ENCODE peak calls at places on chromosome 7, in nine cellular contexts. S, C, U, R, H, D, V, G and I are unnamed samples.

GRCh38 chr7:91864070-91864469 is 16.4 kb downstream of the MTERF1 start:
- DNase-seq in R (no peak), H (no peak), U (no peak), G (no peak), V (no peak), S (no peak), C (no peak), D (no peak), I (no peak)

GRCh38 chr7:36969376-36969775 is 245.1 kb upstream of the AOAH start:
- DNase-seq in U (no peak), V (no peak), C (no peak), S (no peak), H (no peak), R (no peak), D (no peak), G (no peak), I (no peak)

GRCh38 chr7:92794846-92795245 is 41.5 kb downstream of the CDK6 start:
- DNase-seq in C (no peak), R (no peak), D (no peak), G (no peak), H (no peak), V (no peak), U (no peak), S (no peak), I (no peak)

GRCh38 chr7:73811760-73812168 is 19.0 kb upstream of the CLDN4 start:
- DNase-seq in S (no peak), H (peak), G (peak), R (peak), V (peak), U (peak), C (no peak), D (peak), I (peak)

GRCh38 chr7:151137076-151137611 is 30.4 kb downstream of the GBX1 start:
- DNase-seq in H (no peak), U (no peak), D (no peak), S (no peak), R (peak), C (no peak), G (no peak), V (no peak), I (peak)

GRCh38 chr7:30135551-30136271 is 925 bp downstream of the MTURN start:
- DNase-seq in S (peak), R (peak), U (peak), V (peak), H (peak), D (peak), G (peak), C (no peak), I (peak)

GRCh38 chr7:74396993-74397392 is 56.7 kb upstream of the GTF2IRD1 start:
- DNase-seq in D (no peak), G (no peak), V (no peak), H (no peak), R (no peak), C (no peak), U (no peak), S (no peak), I (no peak)

GRCh38 chr7:148825338-148825737 is 58.8 kb downstream of the EZH2 start:
- DNase-seq in V (no peak), C (no peak), H (no peak), R (no peak), S (no peak), D (no peak), G (no peak), U (no peak), I (no peak)

GRCh38 chr7:17524746-17525145 is 226.3 kb downstream of the AHR start:
- DNase-seq in C (no peak), U (no peak), G (no peak), H (no peak), S (no peak), R (no peak), D (peak), V (no peak), I (no peak)

GRCh38 chr7:4561775-4562174 is 120.3 kb upstream of the FOXK1 start:
- DNase-seq in C (no peak), U (no peak), R (no peak), D (no peak), S (no peak), H (no peak), V (no peak), G (no peak), I (no peak)